ENCODE peak calls at places on chromosomes 16 and 17, in nine cellular contexts. One of them, this sample, is unnamed.

GRCh38 chr16:48965391-48965790 is 316.2 kb downstream of the CBLN1 start:
- DNase-seq in A549: no peak
- DNase-seq in transverse colon: no peak
- DNase-seq in skeletal muscle cell: no peak
- DNase-seq in tibial artery: no peak
- DNase-seq in endodermal cell: no peak
- DNase-seq in Caco-2: no peak
- DNase-seq in gastrocnemius medialis: no peak
- DNase-seq in keratinocyte: no peak
- DNase-seq in this sample: no peak

GRCh38 chr16:55323637-55324490 is at the start of gene IRX6:
- DNase-seq in keratinocyte: peak; percentile 9
- DNase-seq in endodermal cell: peak; percentile 98
- DNase-seq in skeletal muscle cell: no peak
- DNase-seq in Caco-2: no peak
- DNase-seq in transverse colon: no peak
- DNase-seq in A549: peak; percentile 14
- DNase-seq in gastrocnemius medialis: no peak
- DNase-seq in tibial artery: peak; percentile 60
- DNase-seq in this sample: no peak

GRCh38 chr17:68289473-68289872 is 1.5 kb downstream of the SLC16A6 start:
- DNase-seq in A549: no peak
- DNase-seq in keratinocyte: no peak
- DNase-seq in Caco-2: no peak
- DNase-seq in transverse colon: no peak
- DNase-seq in skeletal muscle cell: no peak
- DNase-seq in gastrocnemius medialis: no peak
- DNase-seq in endodermal cell: no peak
- DNase-seq in tibial artery: no peak
- DNase-seq in this sample: no peak

GRCh38 chr16:85530370-85530739 is 82.8 kb upstream of the GSE1 start:
- DNase-seq in tibial artery: no peak
- DNase-seq in gastrocnemius medialis: no peak
- DNase-seq in A549: no peak
- DNase-seq in keratinocyte: no peak
- DNase-seq in endodermal cell: no peak
- DNase-seq in Caco-2: no peak
- DNase-seq in skeletal muscle cell: no peak
- DNase-seq in transverse colon: no peak
- DNase-seq in this sample: no peak

GRCh38 chr17:50807014-50807413 is 28.4 kb upstream of the WFIKKN2 start:
- DNase-seq in transverse colon: no peak
- DNase-seq in A549: no peak
- DNase-seq in tibial artery: no peak
- DNase-seq in skeletal muscle cell: no peak
- DNase-seq in Caco-2: no peak
- DNase-seq in endodermal cell: no peak
- DNase-seq in gastrocnemius medialis: no peak
- DNase-seq in keratinocyte: no peak
- DNase-seq in this sample: no peak

GRCh38 chr17:44217738-44218343 is 1.6 kb downstream of the UBTF start:
- DNase-seq in A549: no peak
- DNase-seq in transverse colon: peak; percentile 29
- DNase-seq in keratinocyte: no peak
- DNase-seq in endodermal cell: no peak
- DNase-seq in Caco-2: peak; percentile 65
- DNase-seq in gastrocnemius medialis: no peak
- DNase-seq in tibial artery: no peak
- DNase-seq in skeletal muscle cell: no peak
- DNase-seq in this sample: no peak

GRCh38 chr16:18958621-18959578 is 24.8 kb upstream of the TMC7 start:
- DNase-seq in gastrocnemius medialis: peak; percentile 17
- DNase-seq in transverse colon: no peak
- DNase-seq in A549: no peak
- DNase-seq in endodermal cell: no peak
- DNase-seq in Caco-2: no peak
- DNase-seq in keratinocyte: no peak
- DNase-seq in skeletal muscle cell: no peak
- DNase-seq in tibial artery: no peak
- DNase-seq in this sample: no peak

GRCh38 chr17:57940653-57941329 is 14.4 kb downstream of the CUEDC1 start:
- DNase-seq in transverse colon: no peak
- DNase-seq in skeletal muscle cell: no peak
- DNase-seq in endodermal cell: no peak
- DNase-seq in keratinocyte: no peak
- DNase-seq in Caco-2: no peak
- DNase-seq in A549: no peak
- DNase-seq in tibial artery: no peak
- DNase-seq in gastrocnemius medialis: peak; percentile 60
- DNase-seq in this sample: no peak

GRCh38 chr17:8609910-8610309 is 20.6 kb downstream of the MYH10 start:
- DNase-seq in keratinocyte: no peak
- DNase-seq in skeletal muscle cell: no peak
- DNase-seq in tibial artery: no peak
- DNase-seq in gastrocnemius medialis: no peak
- DNase-seq in A549: no peak
- DNase-seq in transverse colon: no peak
- DNase-seq in endodermal cell: no peak
- DNase-seq in Caco-2: no peak
- DNase-seq in this sample: no peak

GRCh38 chr17:4206945-4207344 is 56.8 kb downstream of the ANKFY1 start:
- DNase-seq in endodermal cell: no peak
- DNase-seq in keratinocyte: no peak
- DNase-seq in gastrocnemius medialis: no peak
- DNase-seq in tibial artery: no peak
- DNase-seq in Caco-2: no peak
- DNase-seq in transverse colon: no peak
- DNase-seq in A549: no peak
- DNase-seq in skeletal muscle cell: no peak
- DNase-seq in this sample: no peak

DNA sequence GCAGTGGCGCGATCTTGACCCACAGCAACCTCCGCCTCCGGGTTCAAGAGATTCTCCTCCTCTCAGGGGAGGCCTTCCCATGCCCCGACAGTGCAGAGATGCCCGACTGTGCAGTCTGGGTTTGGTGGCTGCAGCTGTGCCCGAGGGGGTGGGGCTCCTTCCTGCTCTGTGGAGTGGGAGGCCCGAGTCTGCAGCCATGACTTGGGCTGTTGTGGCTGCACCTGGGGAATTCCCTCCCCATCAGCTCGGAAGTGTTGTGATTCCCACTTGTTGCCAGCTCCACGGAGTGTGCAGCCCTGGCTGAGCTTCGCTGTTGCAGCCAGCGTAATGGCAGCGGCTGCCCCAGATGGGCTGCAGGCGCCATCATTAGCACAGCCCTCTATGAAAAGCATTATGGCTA is 66.4 kb upstream of the SMIM36 start:
- DNase-seq in endodermal cell: no peak
- DNase-seq in tibial artery: no peak
- DNase-seq in skeletal muscle cell: no peak
- DNase-seq in Caco-2: no peak
- DNase-seq in A549: no peak
- DNase-seq in keratinocyte: no peak
- DNase-seq in gastrocnemius medialis: no peak
- DNase-seq in transverse colon: no peak
- DNase-seq in this sample: no peak
- H3K4me3 ChIP-seq in endodermal cell: no peak overlapping the region
- H3K4me3 ChIP-seq in tibial artery: peak overlapping the region; percentile 28
- H3K4me3 ChIP-seq in skeletal muscle cell: no peak overlapping the region
- H3K4me3 ChIP-seq in Caco-2: no peak overlapping the region
- H3K4me3 ChIP-seq in A549: no peak overlapping the region
- H3K4me3 ChIP-seq in keratinocyte: no peak overlapping the region
- H3K4me3 ChIP-seq in gastrocnemius medialis: peak overlapping the region; percentile 42
- H3K4me3 ChIP-seq in transverse colon: peak overlapping the region; percentile 9
- H3K4me3 ChIP-seq in this sample: peak overlapping the region; percentile 24

DNA sequence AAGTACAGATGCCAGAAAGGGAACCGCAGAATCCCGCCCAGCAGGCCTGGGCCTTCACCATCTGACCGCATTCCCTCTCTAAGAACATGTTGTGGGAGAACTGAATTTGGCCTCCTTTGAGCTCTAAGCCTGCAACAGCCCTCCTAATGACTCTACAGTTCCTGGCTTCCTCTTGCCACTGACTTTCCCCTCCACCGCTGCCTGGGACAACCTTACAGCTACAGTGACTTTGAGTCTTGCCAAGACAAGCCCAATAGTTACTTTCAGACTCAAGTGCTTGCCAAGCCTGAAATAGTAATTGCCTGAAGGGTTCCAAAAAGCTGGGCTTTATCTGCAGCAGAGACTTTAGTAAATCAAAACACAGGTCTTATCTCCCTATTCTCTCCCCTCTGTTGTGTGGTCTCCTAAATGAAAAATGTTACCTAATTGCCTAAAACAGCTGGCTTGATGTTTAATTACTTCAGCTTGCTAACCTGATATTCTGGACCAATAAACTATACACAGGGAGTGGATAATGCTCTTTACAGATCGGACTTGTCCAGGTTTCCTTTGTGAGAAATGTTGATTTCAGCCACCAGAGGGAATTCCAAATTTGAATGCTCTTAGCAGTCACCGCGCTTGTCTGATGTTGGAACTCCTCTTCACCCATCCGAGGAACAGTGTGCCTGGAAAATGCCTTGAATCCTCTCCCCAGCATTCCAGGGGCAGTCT is 85.1 kb upstream of the TBX2 start:
- DNase-seq in gastrocnemius medialis: peak; percentile 29
- DNase-seq in transverse colon: no peak
- DNase-seq in A549: no peak
- DNase-seq in tibial artery: peak; percentile 92
- DNase-seq in keratinocyte: peak; percentile 11
- DNase-seq in endodermal cell: peak; percentile 52
- DNase-seq in Caco-2: no peak
- DNase-seq in skeletal muscle cell: peak; percentile 73
- DNase-seq in this sample: no peak
- H3K4me3 ChIP-seq in gastrocnemius medialis: no peak overlapping the region
- H3K4me3 ChIP-seq in transverse colon: no peak overlapping the region
- H3K4me3 ChIP-seq in A549: no peak overlapping the region
- H3K4me3 ChIP-seq in tibial artery: no peak overlapping the region
- H3K4me3 ChIP-seq in keratinocyte: no peak overlapping the region
- H3K4me3 ChIP-seq in endodermal cell: no peak overlapping the region
- H3K4me3 ChIP-seq in Caco-2: no peak overlapping the region
- H3K4me3 ChIP-seq in skeletal muscle cell: no peak overlapping the region
- H3K4me3 ChIP-seq in this sample: no peak overlapping the region

GRCh38 chr17:10126554-10127493 is 71.6 kb downstream of the GAS7 start:
- DNase-seq in transverse colon: no peak
- DNase-seq in tibial artery: no peak
- DNase-seq in keratinocyte: no peak
- DNase-seq in gastrocnemius medialis: no peak
- DNase-seq in skeletal muscle cell: peak; percentile 66
- DNase-seq in Caco-2: no peak
- DNase-seq in A549: no peak
- DNase-seq in endodermal cell: peak; percentile 79
- DNase-seq in this sample: no peak

GRCh38 chr17:10130733-10131132 is 67.7 kb downstream of the GAS7 start:
- DNase-seq in Caco-2: no peak
- DNase-seq in transverse colon: no peak
- DNase-seq in A549: no peak
- DNase-seq in keratinocyte: no peak
- DNase-seq in endodermal cell: peak; percentile 10
- DNase-seq in gastrocnemius medialis: no peak
- DNase-seq in tibial artery: no peak
- DNase-seq in skeletal muscle cell: no peak
- DNase-seq in this sample: no peak

GRCh38 chr17:10130263-10130662 is 68.1 kb downstream of the GAS7 start:
- DNase-seq in transverse colon: no peak
- DNase-seq in tibial artery: no peak
- DNase-seq in gastrocnemius medialis: no peak
- DNase-seq in Caco-2: no peak
- DNase-seq in endodermal cell: peak; percentile 9
- DNase-seq in skeletal muscle cell: no peak
- DNase-seq in A549: no peak
- DNase-seq in keratinocyte: no peak
- DNase-seq in this sample: no peak

GRCh38 chr17:10125761-10126553 is 72.4 kb downstream of the GAS7 start:
- DNase-seq in A549: no peak
- DNase-seq in Caco-2: no peak
- DNase-seq in tibial artery: no peak
- DNase-seq in skeletal muscle cell: no peak
- DNase-seq in gastrocnemius medialis: no peak
- DNase-seq in endodermal cell: peak; percentile 69
- DNase-seq in keratinocyte: no peak
- DNase-seq in transverse colon: no peak
- DNase-seq in this sample: no peak

GRCh38 chr17:10127819-10128375 is 70.5 kb downstream of the GAS7 start:
- DNase-seq in skeletal muscle cell: peak; percentile 93
- DNase-seq in Caco-2: no peak
- DNase-seq in A549: no peak
- DNase-seq in keratinocyte: no peak
- DNase-seq in tibial artery: peak; percentile 89
- DNase-seq in transverse colon: peak; percentile 59
- DNase-seq in gastrocnemius medialis: peak; percentile 73
- DNase-seq in endodermal cell: peak; percentile 69
- DNase-seq in this sample: peak; percentile 27
- H3K4me3 ChIP-seq in skeletal muscle cell: no peak overlapping the region
- H3K4me3 ChIP-seq in Caco-2: no peak overlapping the region
- H3K4me3 ChIP-seq in A549: no peak overlapping the region
- H3K4me3 ChIP-seq in keratinocyte: no peak overlapping the region
- H3K4me3 ChIP-seq in tibial artery: no peak overlapping the region
- H3K4me3 ChIP-seq in transverse colon: no peak overlapping the region
- H3K4me3 ChIP-seq in gastrocnemius medialis: no peak overlapping the region
- H3K4me3 ChIP-seq in endodermal cell: no peak overlapping the region
- H3K4me3 ChIP-seq in this sample: no peak overlapping the region

GRCh38 chr16:10083301-10083700 is 98.9 kb downstream of the GRIN2A start:
- DNase-seq in endodermal cell: no peak
- DNase-seq in keratinocyte: no peak
- DNase-seq in gastrocnemius medialis: no peak
- DNase-seq in A549: no peak
- DNase-seq in skeletal muscle cell: no peak
- DNase-seq in transverse colon: no peak
- DNase-seq in tibial artery: no peak
- DNase-seq in Caco-2: no peak
- DNase-seq in this sample: no peak
- H3K4me3 ChIP-seq in endodermal cell: no peak overlapping the region
- H3K4me3 ChIP-seq in keratinocyte: no peak overlapping the region
- H3K4me3 ChIP-seq in gastrocnemius medialis: no peak overlapping the region
- H3K4me3 ChIP-seq in A549: no peak overlapping the region
- H3K4me3 ChIP-seq in skeletal muscle cell: no peak overlapping the region
- H3K4me3 ChIP-seq in transverse colon: no peak overlapping the region
- H3K4me3 ChIP-seq in tibial artery: no peak overlapping the region
- H3K4me3 ChIP-seq in Caco-2: no peak overlapping the region
- H3K4me3 ChIP-seq in this sample: no peak overlapping the region

DNA sequence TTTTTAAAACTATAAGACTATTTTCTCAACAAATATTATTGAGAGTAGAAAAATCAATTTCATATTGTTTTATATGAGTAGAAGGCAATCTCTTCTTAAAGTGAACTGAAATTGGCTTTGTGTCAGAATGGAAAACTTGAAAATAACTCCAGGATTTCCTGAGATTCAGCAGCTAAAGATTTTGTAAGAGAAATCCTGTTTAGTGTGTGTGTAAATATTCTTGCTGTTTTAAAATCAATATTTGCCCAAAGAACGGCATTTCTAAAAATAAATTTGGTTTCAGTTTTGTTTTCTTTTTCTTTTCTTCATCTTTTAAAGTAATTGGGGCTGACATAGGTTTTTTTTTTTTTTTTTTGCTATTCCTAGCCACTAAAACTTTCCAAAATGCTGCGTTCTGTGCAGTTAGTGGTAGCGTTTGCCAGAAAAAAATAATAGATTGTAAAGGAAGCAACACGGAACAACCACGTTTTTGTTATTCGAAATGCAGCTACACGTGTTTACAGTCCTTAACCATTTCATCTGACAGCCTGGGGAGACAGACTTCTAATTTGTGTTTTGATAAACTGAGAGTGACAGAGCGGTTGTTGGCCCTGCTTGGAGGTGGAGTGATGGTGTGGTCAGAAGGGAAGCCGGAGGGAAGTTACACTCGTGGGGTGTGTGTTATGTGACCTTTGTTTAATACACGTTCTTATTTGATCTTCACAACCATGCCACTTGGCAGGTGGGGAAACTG is 21.6 kb upstream of the SMPD3 start:
- DNase-seq in A549: no peak
- DNase-seq in gastrocnemius medialis: no peak
- DNase-seq in tibial artery: no peak
- DNase-seq in keratinocyte: no peak
- DNase-seq in skeletal muscle cell: no peak
- DNase-seq in transverse colon: no peak
- DNase-seq in endodermal cell: no peak
- DNase-seq in Caco-2: no peak
- DNase-seq in this sample: no peak
- H3K4me3 ChIP-seq in A549: no peak overlapping the region
- H3K4me3 ChIP-seq in gastrocnemius medialis: peak overlapping the region; percentile 43
- H3K4me3 ChIP-seq in tibial artery: peak overlapping the region; percentile 20
- H3K4me3 ChIP-seq in keratinocyte: no peak overlapping the region
- H3K4me3 ChIP-seq in skeletal muscle cell: no peak overlapping the region
- H3K4me3 ChIP-seq in transverse colon: no peak overlapping the region
- H3K4me3 ChIP-seq in endodermal cell: no peak overlapping the region
- H3K4me3 ChIP-seq in Caco-2: no peak overlapping the region
- H3K4me3 ChIP-seq in this sample: no peak overlapping the region

This sample was measured in Peyer's patch.